ENCODE peak calls at places on chromosomes 11 and 22, in eight cellular contexts. One of them, this sample, is unnamed.

GRCh38 chr11:72239849-72240460 is 4.0 kb downstream of the PHOX2A start:
- ATAC-seq in naive thymus-derived CD8-positive, alpha-beta T cell: peak
- ATAC-seq in heart left ventricle: no peak
- ATAC-seq in right cardiac atrium: peak
- ATAC-seq in T-cell: no peak
- ATAC-seq in T-helper 17 cell: peak
- ATAC-seq in psoas muscle: peak
- ATAC-seq in lung: peak
- ATAC-seq in this sample: peak

GRCh38 chr11:109961261-109961660 is 131.9 kb upstream of the ZC3H12C start:
- ATAC-seq in naive thymus-derived CD8-positive, alpha-beta T cell: no peak
- ATAC-seq in heart left ventricle: no peak
- ATAC-seq in right cardiac atrium: no peak
- ATAC-seq in T-cell: no peak
- ATAC-seq in T-helper 17 cell: no peak
- ATAC-seq in psoas muscle: no peak
- ATAC-seq in lung: no peak
- ATAC-seq in this sample: no peak

GRCh38 chr11:47005441-47005840 is 68.9 kb downstream of the CSTPP1 start:
- ATAC-seq in naive thymus-derived CD8-positive, alpha-beta T cell: no peak
- ATAC-seq in heart left ventricle: no peak
- ATAC-seq in right cardiac atrium: no peak
- ATAC-seq in T-cell: no peak
- ATAC-seq in T-helper 17 cell: no peak
- ATAC-seq in psoas muscle: no peak
- ATAC-seq in lung: no peak
- ATAC-seq in this sample: no peak

GRCh38 chr11:105870521-105871113 is 151.4 kb downstream of the MSANTD4 start:
- ATAC-seq in naive thymus-derived CD8-positive, alpha-beta T cell: no peak
- ATAC-seq in heart left ventricle: no peak
- ATAC-seq in right cardiac atrium: no peak
- ATAC-seq in T-cell: no peak
- ATAC-seq in T-helper 17 cell: no peak
- ATAC-seq in psoas muscle: no peak
- ATAC-seq in lung: no peak
- ATAC-seq in this sample: no peak

GRCh38 chr22:27667121-27667843 is 134.3 kb downstream of the MN1 start:
- ATAC-seq in naive thymus-derived CD8-positive, alpha-beta T cell: no peak
- ATAC-seq in heart left ventricle: no peak
- ATAC-seq in right cardiac atrium: peak
- ATAC-seq in T-cell: no peak
- ATAC-seq in T-helper 17 cell: no peak
- ATAC-seq in psoas muscle: no peak
- ATAC-seq in lung: no peak
- ATAC-seq in this sample: no peak

GRCh38 chr22:35663371-35663770 is 15.1 kb downstream of the APOL6 start:
- ATAC-seq in naive thymus-derived CD8-positive, alpha-beta T cell: no peak
- ATAC-seq in heart left ventricle: no peak
- ATAC-seq in right cardiac atrium: no peak
- ATAC-seq in T-cell: no peak
- ATAC-seq in T-helper 17 cell: no peak
- ATAC-seq in psoas muscle: no peak
- ATAC-seq in lung: no peak
- ATAC-seq in this sample: no peak

GRCh38 chr11:58652726-58653280 is 30.3 kb downstream of the CNTF start:
- ATAC-seq in naive thymus-derived CD8-positive, alpha-beta T cell: no peak
- ATAC-seq in heart left ventricle: peak
- ATAC-seq in right cardiac atrium: peak
- ATAC-seq in T-cell: no peak
- ATAC-seq in T-helper 17 cell: no peak
- ATAC-seq in psoas muscle: no peak
- ATAC-seq in lung: no peak
- ATAC-seq in this sample: no peak

GRCh38 chr22:46140989-46141928 is 9.1 kb upstream of the PPARA start:
- ATAC-seq in naive thymus-derived CD8-positive, alpha-beta T cell: no peak
- ATAC-seq in heart left ventricle: no peak
- ATAC-seq in right cardiac atrium: no peak
- ATAC-seq in T-cell: no peak
- ATAC-seq in T-helper 17 cell: no peak
- ATAC-seq in psoas muscle: no peak
- ATAC-seq in lung: no peak
- ATAC-seq in this sample: no peak

GRCh38 chr11:7582338-7582985 is 68.7 kb downstream of the PPFIBP2 start:
- ATAC-seq in naive thymus-derived CD8-positive, alpha-beta T cell: no peak
- ATAC-seq in heart left ventricle: no peak
- ATAC-seq in right cardiac atrium: no peak
- ATAC-seq in T-cell: no peak
- ATAC-seq in T-helper 17 cell: no peak
- ATAC-seq in psoas muscle: no peak
- ATAC-seq in lung: no peak
- ATAC-seq in this sample: peak

This sample was measured in gastroesophageal sphincter.